ENCODE peak calls at places on chromosome 9, in eight cellular contexts. L is NCI-H2081; F is T-helper 2 cell; P is endothelial cell; Z is Right ventricle myocardium superior; J is activated naive CD4-positive, alpha-beta T cell treated with anti-CD3 and anti-CD28 coated beads, Interleukin-2, amount 50 U/mL, for 72 hours; R is HuH-7.5; T is T-cell. I is an unnamed sample.

GRCh38 chr9:130451509-130452388 is 7.0 kb downstream of the ASS1 start:
- DNase-seq in Z (peak), L (peak), P (peak), T (no peak), R (peak), F (no peak), J (peak), I (peak)

GRCh38 chr9:121682201-121682600 is 30.8 kb downstream of the DAB2IP start:
- DNase-seq in R (no peak), Z (no peak), F (no peak), J (no peak), T (no peak), P (no peak), L (no peak), I (no peak)

GRCh38 chr9:123772967-123773366 is 157.0 kb downstream of the DENND1A start:
- DNase-seq in R (no peak), J (no peak), T (no peak), L (no peak), Z (no peak), F (no peak), P (no peak), I (no peak)

GRCh38 chr9:34963577-34963976 is 5.5 kb downstream of the PHF24 start:
- DNase-seq in T (no peak), P (no peak), R (no peak), Z (no peak), J (no peak), F (no peak), L (no peak), I (no peak)

GRCh38 chr9:95516736-95517558 is at the start of gene PTCH1:
- DNase-seq in J (peak), R (peak), Z (peak), L (peak), T (peak), P (peak), F (peak), I (peak)

GRCh38 chr9:135790850-135791249 is 88.9 kb downstream of the KCNT1 start:
- DNase-seq in T (no peak), L (no peak), P (no peak), Z (no peak), F (no peak), R (no peak), J (no peak), I (no peak)

GRCh38 chr9:93968451-93969327 is 13.5 kb upstream of the BARX1 start:
- DNase-seq in L (no peak), Z (no peak), T (no peak), J (no peak), P (no peak), R (no peak), F (no peak), I (peak)

GRCh38 chr9:4862506-4863250 is 69.9 kb downstream of the RCL1 start:
- DNase-seq in R (no peak), L (no peak), Z (no peak), J (no peak), F (no peak), P (no peak), T (no peak), I (no peak)

GRCh38 chr9:112700080-112700479 is 17.8 kb downstream of the INIP start:
- DNase-seq in P (no peak), T (no peak), Z (no peak), F (no peak), R (no peak), J (no peak), L (no peak), I (no peak)